ENCODE peak calls at places on chromosomes 12 and 14, in five cellular contexts. E is SK-N-SH, V is K562, I is HepG2, G is GM12878. R is an unnamed sample.

GRCh38 chr12:90250766-90251165 is 542.1 kb upstream of the ATP2B1 start:
- DNase-seq in G (no peak), V (no peak), I (no peak), E (no peak), R (peak)

GRCh38 chr12:79548525-79548924 is 142.2 kb downstream of the PAWR start:
- DNase-seq in G (no peak), E (no peak), I (no peak), V (no peak), R (no peak)

GRCh38 chr14:53336729-53337128 is 183.6 kb upstream of the DDHD1 start:
- DNase-seq in G (no peak), V (no peak), E (no peak), I (no peak), R (no peak)

GRCh38 chr12:50129297-50129696 is 17.3 kb downstream of the COX14 start:
- DNase-seq in I (no peak), E (no peak), V (no peak), G (no peak), R (no peak)

GRCh38 chr14:56160058-56160457 is 41.8 kb downstream of the PELI2 start:
- DNase-seq in I (no peak), G (no peak), V (no peak), E (no peak), R (no peak)

GRCh38 chr12:112236386-112236785 is 111.0 kb downstream of the TRAFD1 start:
- DNase-seq in V (no peak), E (no peak), I (no peak), G (no peak), R (no peak)

GRCh38 chr14:92644166-92644565 is 104.3 kb downstream of the LGMN start:
- DNase-seq in V (no peak), E (no peak), I (no peak), G (no peak), R (no peak)

GRCh38 chr12:131793623-131794022 is 34.6 kb upstream of the MMP17 start:
- DNase-seq in G (no peak), I (no peak), E (no peak), V (no peak), R (no peak)

GRCh38 chr12:22334696-22335290 is at the start of gene ST8SIA1:
- DNase-seq in G (no peak), I (peak), V (no peak), E (peak), R (no peak)

GRCh38 chr12:75953312-75953906 is 78.2 kb downstream of the PHLDA1 start:
- DNase-seq in E (no peak), I (no peak), V (no peak), G (no peak), R (no peak)

GRCh38 chr14:23446291-23446851 is 10.9 kb upstream of the MYH7 start:
- DNase-seq in E (no peak), G (no peak), I (no peak), V (no peak), R (no peak)

GRCh38 chr12:94879542-94879941 is 124.0 kb downstream of the NDUFA12 start:
- DNase-seq in I (peak), E (no peak), V (peak), G (no peak), R (no peak)

GRCh38 chr14:58663494-58664111 is 25.8 kb downstream of the DACT1 start:
- DNase-seq in G (no peak), V (no peak), I (no peak), E (peak), R (no peak)

GRCh38 chr14:59394268-59394667 is 70.9 kb downstream of the GPR135 start:
- DNase-seq in V (no peak), G (no peak), E (no peak), I (no peak), R (no peak)

GRCh38 chr12:124617615-124618014 is 50.2 kb upstream of the NCOR2 start:
- DNase-seq in V (peak), I (no peak), E (peak), G (no peak), R (no peak)

GRCh38 chr12:96297504-96297903 is 102.7 kb downstream of the CDK17 start:
- DNase-seq in V (no peak), G (no peak), E (no peak), I (no peak), R (no peak)

GRCh38 chr12:49793620-49794019 is 34.6 kb downstream of the NCKAP5L start:
- DNase-seq in I (no peak), G (no peak), E (no peak), V (no peak), R (no peak)

GRCh38 chr12:13195848-13196301 is 651 bp upstream of the EMP1 start:
- DNase-seq in I (no peak), G (no peak), E (no peak), V (no peak), R (no peak)
- TF ChIP-seq REST in I (no peak), G (no peak), E (no peak), V (no peak), R (no peak)

DNA sequence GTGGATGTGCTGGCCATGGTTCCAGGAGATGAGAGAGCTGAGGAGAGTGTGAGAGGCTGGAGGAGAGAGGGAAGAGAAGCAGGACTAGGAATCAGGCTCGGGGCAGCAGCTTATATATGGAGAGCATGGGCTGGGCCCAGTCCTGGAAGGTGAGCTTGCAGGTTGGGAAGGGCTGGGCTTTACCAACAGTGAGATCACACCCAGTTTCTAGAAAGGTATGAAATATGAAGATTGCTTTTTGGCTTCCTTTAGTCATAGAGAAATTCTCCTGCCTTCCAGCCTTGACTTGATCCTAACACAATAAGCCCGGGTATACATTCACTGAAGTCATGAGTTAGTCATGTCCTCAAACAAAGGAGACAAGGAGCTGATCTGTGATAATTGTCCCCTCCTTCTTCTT is at the start of gene KRT6A:
- DNase-seq in V (no peak), E (no peak), I (no peak), G (no peak), R (no peak)
- TF ChIP-seq GABPA in V (no peak), E (no peak), I (no peak), G (no peak), R (no peak)

DNA sequence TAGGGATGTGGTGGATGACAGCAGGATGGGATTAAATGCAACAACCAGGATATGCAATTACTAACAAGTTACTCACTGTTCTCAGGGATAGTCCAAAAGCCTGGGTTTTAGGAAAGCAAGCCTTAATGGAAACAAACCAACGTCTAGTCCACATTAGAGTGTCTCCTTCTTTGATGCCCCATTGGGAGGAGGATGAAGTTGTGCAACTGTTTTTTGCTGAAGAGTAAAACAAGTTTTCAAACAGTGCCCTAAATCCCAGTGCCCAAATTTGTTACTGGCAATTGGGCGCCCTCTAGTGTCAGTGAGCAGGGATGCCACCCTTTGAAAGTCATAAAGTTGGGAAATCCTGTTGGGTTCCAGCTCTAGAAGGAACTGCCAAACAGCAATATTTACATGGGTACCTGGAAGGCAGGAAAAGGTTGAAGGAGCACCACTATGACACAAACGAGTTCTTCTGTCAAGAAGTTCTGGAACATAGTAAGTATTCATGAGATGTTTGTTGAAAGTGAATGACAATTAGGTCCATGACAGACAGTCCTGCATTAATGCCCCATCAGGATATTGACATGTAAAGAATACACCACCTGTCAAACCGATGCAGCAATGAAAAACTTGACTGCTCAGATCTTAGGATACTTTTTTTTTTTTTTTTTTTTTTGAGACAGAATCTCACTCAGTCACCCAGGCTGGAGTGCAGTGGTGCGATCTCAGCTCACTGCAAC is 11.1 kb upstream of the DPF3 start:
- DNase-seq in E (peak), I (peak), G (no peak), V (peak), R (no peak)
- TF ChIP-seq REST in E (no peak), I (no peak), G (no peak), V (no peak), R (no peak)

GRCh38 chr12:47807338-47807737 is 12.4 kb downstream of the HDAC7 start:
- DNase-seq in V (no peak), I (no peak), E (no peak), G (no peak), R (no peak)

GRCh38 chr12:47811070-47811391 is 8.7 kb downstream of the HDAC7 start:
- DNase-seq in G (no peak), V (no peak), E (no peak), I (no peak), R (no peak)

GRCh38 chr12:47811581-47812484 is 7.9 kb downstream of the HDAC7 start:
- DNase-seq in V (no peak), E (no peak), I (no peak), G (no peak), R (no peak)

GRCh38 chr12:47808049-47808448 is 11.7 kb downstream of the HDAC7 start:
- DNase-seq in I (no peak), V (peak), G (peak), E (peak), R (no peak)

DNA sequence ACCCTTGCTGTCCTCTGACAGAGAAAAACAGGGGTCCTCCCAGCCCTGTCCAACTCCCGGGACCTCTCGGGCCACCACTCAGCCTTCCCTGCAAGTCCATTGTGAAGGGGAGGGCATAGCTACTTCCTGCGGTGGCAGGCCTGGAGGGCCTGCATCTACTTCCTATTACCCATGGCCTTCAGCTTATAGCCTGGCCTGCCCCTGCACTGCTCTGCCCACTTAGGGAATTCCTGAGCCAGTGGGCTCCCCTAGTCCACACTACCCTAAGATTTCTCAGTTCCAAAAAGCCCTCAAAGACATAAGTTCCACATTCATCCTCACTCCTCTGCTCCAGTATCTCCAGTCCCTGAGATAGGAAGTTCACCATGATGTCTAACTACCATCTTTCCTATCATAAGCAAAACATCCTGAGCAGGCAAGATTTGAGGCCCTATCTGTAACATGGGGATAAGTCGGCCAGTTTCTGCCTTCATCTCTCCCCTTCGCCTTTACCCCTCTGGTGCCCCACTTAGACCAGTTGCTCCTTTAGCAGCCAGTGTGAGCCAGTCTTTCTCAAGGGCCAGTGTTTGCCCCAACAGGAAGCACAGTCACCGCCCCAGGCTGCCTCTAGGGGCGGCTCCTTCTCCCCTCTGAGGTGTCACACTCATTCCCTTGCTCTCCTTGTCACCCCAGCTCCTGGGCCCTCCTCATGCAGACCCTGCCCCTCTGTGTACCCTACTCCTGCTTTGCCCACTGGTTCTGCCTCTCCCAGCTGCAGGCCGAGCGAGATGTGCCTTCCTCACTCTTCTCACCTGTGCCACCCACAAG is 10.9 kb downstream of the HDAC7 start:
- DNase-seq in V (peak), E (no peak), I (no peak), G (no peak), R (peak)
- TF ChIP-seq GABPA in V (no peak), E (no peak), I (no peak), G (no peak), R (no peak)

GRCh38 chr12:120892265-120892664 is 11.9 kb downstream of the SPPL3 start:
- DNase-seq in E (no peak), V (peak), I (no peak), G (no peak), R (peak)
- TF ChIP-seq REST in E (no peak), V (no peak), I (no peak), G (no peak), R (no peak)

GRCh38 chr14:89775161-89775560 is 179.4 kb downstream of the EFCAB11 start:
- DNase-seq in I (no peak), G (no peak), E (peak), V (no peak), R (no peak)

GRCh38 chr14:89773151-89773550 is 181.4 kb downstream of the EFCAB11 start:
- DNase-seq in E (no peak), V (no peak), I (no peak), G (no peak), R (no peak)

GRCh38 chr14:89767861-89768268 is 186.7 kb downstream of the EFCAB11 start:
- DNase-seq in V (peak), E (peak), G (peak), I (peak), R (peak)

GRCh38 chr14:89771251-89771650 is 183.3 kb downstream of the EFCAB11 start:
- DNase-seq in E (no peak), G (no peak), V (no peak), I (no peak), R (no peak)

DNA sequence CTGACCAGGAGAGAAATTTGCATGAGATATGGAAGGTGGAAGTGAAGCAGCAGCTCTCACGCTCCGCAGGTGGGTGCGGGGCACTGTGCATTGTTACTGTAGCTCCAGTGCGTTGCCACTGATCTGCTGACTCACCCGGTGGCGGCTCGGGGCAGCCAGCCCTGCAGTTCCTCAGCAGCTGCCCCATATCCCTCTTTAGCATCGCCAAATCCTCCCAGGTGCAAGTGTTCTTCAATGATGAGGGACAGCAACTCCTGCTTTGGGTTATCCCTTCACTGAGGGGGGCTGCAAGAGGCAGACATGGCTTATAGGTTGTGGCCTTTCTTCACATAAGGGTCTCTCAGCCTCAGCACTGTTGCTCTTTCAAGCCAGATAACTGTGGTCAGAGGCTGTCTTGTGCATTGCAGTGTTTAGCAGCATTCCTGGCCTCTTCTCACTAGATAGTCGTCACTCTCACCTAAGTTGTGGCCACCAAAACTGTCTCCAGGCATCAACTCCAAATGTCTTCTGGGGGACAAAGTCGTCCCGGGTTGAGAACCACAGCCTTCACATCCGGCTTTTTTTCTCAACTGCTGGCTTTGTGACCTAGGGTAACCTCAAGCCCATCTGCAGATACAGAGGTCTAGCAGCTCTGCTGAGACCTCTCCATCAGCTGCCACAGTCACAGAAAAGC is 180.8 kb downstream of the EFCAB11 start:
- DNase-seq in G (peak), E (no peak), I (peak), V (peak), R (peak)
- TF ChIP-seq GABPA in G (no peak), E (no peak), I (no peak), V (no peak), R (no peak)

GRCh38 chr12:115938794-115939377 is 338.6 kb downstream of the MED13L start:
- DNase-seq in E (no peak), G (no peak), I (no peak), V (no peak), R (no peak)
- TF ChIP-seq REST in E (no peak), G (no peak), I (no peak), V (no peak), R (no peak)

R was measured in HL-60.